ENCODE peak calls at places on chromosomes 13 and 19, in eight cellular contexts. K is spleen, A is adrenal gland, T is HCT116, V is heart left ventricle, O is endothelial cell of umbilical vein, D is upper lobe of left lung, H is breast epithelium. X is an unnamed sample.
A peak's percentile ranks its signal among the peaks of the same experiment; 100 is the strongest.

GRCh38 chr19:17540174-17540573 is 15.3 kb upstream of the COLGALT1 start:
- DNase-seq in O (no peak), A (no peak), V (no peak), K (peak; percentile 87), H (no peak), D (peak; percentile 84), T (no peak), X (no peak)

GRCh38 chr13:77285098-77285497 is 41.8 kb downstream of the MYCBP2 start:
- DNase-seq in O (no peak), K (no peak), A (no peak), T (no peak), D (no peak), V (no peak), H (no peak), X (no peak)

GRCh38 chr19:43768273-43769050 is 12.3 kb downstream of the KCNN4 start:
- DNase-seq in V (peak; percentile 58), A (no peak), T (no peak), H (no peak), D (no peak), K (no peak), O (no peak), X (peak; percentile 69)

GRCh38 chr13:110228936-110229904 is 77.7 kb downstream of the COL4A1 start:
- DNase-seq in D (no peak), O (no peak), V (no peak), K (no peak), T (no peak), H (no peak), A (peak; percentile 46), X (no peak)

GRCh38 chr13:51793570-51794273 is 10.2 kb downstream of the DHRS12 start:
- DNase-seq in H (no peak), D (no peak), A (peak; percentile 85), V (no peak), T (peak; percentile 55), K (no peak), O (peak; percentile 66), X (peak; percentile 45)

GRCh38 chr13:26656919-26657318 is 99.4 kb downstream of the WASF3 start:
- DNase-seq in H (no peak), O (no peak), T (no peak), K (no peak), V (no peak), A (peak; percentile 71), D (no peak), X (no peak)

GRCh38 chr13:110297011-110297410 is 9.9 kb downstream of the COL4A1 start:
- DNase-seq in H (no peak), A (peak; percentile 58), T (no peak), D (no peak), V (no peak), O (no peak), K (no peak), X (peak; percentile 57)

GRCh38 chr13:46531953-46532352 is 21.0 kb upstream of the LRCH1 start:
- DNase-seq in K (no peak), O (no peak), T (no peak), V (no peak), D (no peak), A (no peak), H (no peak), X (no peak)

GRCh38 chr19:6125571-6125989 is 9.9 kb upstream of the ACSBG2 start:
- DNase-seq in T (peak; percentile 88), V (no peak), H (no peak), O (peak; percentile 75), A (peak; percentile 84), D (no peak), K (no peak), X (peak; percentile 81)

GRCh38 chr19:10010247-10010691 is at the start of gene COL5A3:
- DNase-seq in H (no peak), T (no peak), O (no peak), A (peak; percentile 59), D (peak; percentile 88), K (no peak), V (peak; percentile 86), X (peak; percentile 88)

GRCh38 chr13:51152713-51153112 is 41.6 kb upstream of the C13orf42 start:
- DNase-seq in A (no peak), V (no peak), K (no peak), O (no peak), H (no peak), D (no peak), T (no peak), X (no peak)

GRCh38 chr13:33260168-33261098 is 25.1 kb downstream of the STARD13 start:
- DNase-seq in D (no peak), T (peak; percentile 8), A (no peak), K (no peak), H (no peak), O (no peak), V (no peak), X (no peak)

GRCh38 chr19:16829822-16830289 is 658 bp downstream of the SIN3B start:
- DNase-seq in D (no peak), K (no peak), O (no peak), H (no peak), V (no peak), A (no peak), T (no peak), X (no peak)

GRCh38 chr13:33322965-33323668 is 37.6 kb upstream of the STARD13 start:
- DNase-seq in K (no peak), H (no peak), O (no peak), A (no peak), T (no peak), D (no peak), V (no peak), X (no peak)

GRCh38 chr13:42878721-42879120 is 97.3 kb downstream of the FAM216B start:
- DNase-seq in V (no peak), O (no peak), T (no peak), H (no peak), D (no peak), A (no peak), K (no peak), X (no peak)

GRCh38 chr13:74003374-74003773 is 130.8 kb downstream of the KLF12 start:
- DNase-seq in D (no peak), T (no peak), K (no peak), V (no peak), O (no peak), H (no peak), A (no peak), X (no peak)

GRCh38 chr13:65468628-65469027 is 1761.5 kb downstream of the PCDH9 start:
- DNase-seq in V (no peak), D (no peak), H (no peak), T (no peak), O (no peak), A (no peak), K (no peak), X (no peak)

GRCh38 chr13:112510987-112511715 is 76.8 kb downstream of the TUBGCP3 start:
- DNase-seq in A (no peak), D (no peak), O (no peak), H (no peak), T (no peak), V (no peak), K (no peak), X (no peak)

GRCh38 chr13:112510002-112510780 is 77.8 kb downstream of the TUBGCP3 start:
- DNase-seq in D (no peak), T (peak; percentile 53), O (peak; percentile 53), K (no peak), H (no peak), V (no peak), A (peak; percentile 60), X (no peak)

GRCh38 chr13:112509190-112509589 is 78.8 kb downstream of the TUBGCP3 start:
- DNase-seq in H (no peak), O (no peak), T (no peak), A (no peak), V (no peak), D (no peak), K (no peak), X (no peak)

GRCh38 chr13:112506046-112506445 is 81.9 kb downstream of the TUBGCP3 start:
- DNase-seq in H (no peak), V (no peak), D (no peak), O (no peak), A (peak; percentile 43), T (no peak), K (no peak), X (no peak)
- TF ChIP-seq POLR2A in H (no peak), V (no peak), D (no peak), O (no peak), A (no peak), T (no peak), K (no peak), X (no peak)

GRCh38 chr19:48010932-48011758 is 16.7 kb downstream of the ELSPBP1 start:
- DNase-seq in D (no peak), A (no peak), O (no peak), T (no peak), K (no peak), V (no peak), H (no peak), X (no peak)

GRCh38 chr19:48004236-48004635 is 9.8 kb downstream of the ELSPBP1 start:
- DNase-seq in H (no peak), K (no peak), V (no peak), D (no peak), A (no peak), T (no peak), O (no peak), X (no peak)

GRCh38 chr19:48000846-48001245 is 6.4 kb downstream of the ELSPBP1 start:
- DNase-seq in H (no peak), A (no peak), T (no peak), K (no peak), D (no peak), V (no peak), O (no peak), X (no peak)

DNA sequence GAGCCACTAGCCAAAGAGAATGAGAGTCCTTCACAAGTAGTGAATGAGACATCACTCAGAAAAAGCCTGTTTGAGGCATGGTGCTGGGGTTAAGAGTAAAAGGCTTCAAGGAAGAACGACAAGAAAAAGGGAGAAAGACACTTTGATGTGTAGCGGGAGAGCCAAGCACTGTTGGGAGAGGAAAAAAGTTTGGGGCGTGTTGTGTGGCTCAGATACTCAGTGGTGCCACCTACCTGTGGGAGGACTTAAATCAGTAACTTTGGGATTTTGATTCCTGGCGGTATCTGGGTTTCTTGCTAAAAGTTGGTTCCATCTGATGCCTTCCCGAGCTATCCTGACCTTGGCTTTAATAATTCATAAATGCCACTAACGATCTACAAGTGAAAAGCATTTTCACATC is 12.3 kb downstream of the ELSPBP1 start:
- DNase-seq in D (no peak), A (no peak), V (no peak), K (no peak), H (no peak), O (no peak), T (peak; percentile 32), X (no peak)
- H3K4me3 ChIP-seq in D (no peak overlapping the region), A (no peak overlapping the region), V (no peak overlapping the region), K (no peak overlapping the region), H (no peak overlapping the region), O (no peak overlapping the region), T (no peak overlapping the region), X (no peak overlapping the region)

GRCh38 chr19:51792932-51793331 is 2.0 kb upstream of the FPR3 start:
- DNase-seq in K (no peak), O (no peak), T (no peak), D (no peak), H (no peak), V (no peak), A (no peak), X (no peak)
- H3K4me1 ChIP-seq in K (no peaks in the 10 kb centered on the region), O (no peaks in the 10 kb centered on the region), T (no peaks in the 10 kb centered on the region), D (peaks cover 3% of the 10 kb centered on the region), H (no peaks in the 10 kb centered on the region), V (peaks cover 3% of the 10 kb centered on the region), A (no peaks in the 10 kb centered on the region), X (no peaks in the 10 kb centered on the region)

GRCh38 chr19:37906868-37907734 is at the start of gene SIPA1L3:
- DNase-seq in A (peak; percentile 97), V (peak; percentile 97), O (peak; percentile 97), H (peak; percentile 96), D (peak; percentile 97), K (peak; percentile 99), T (peak; percentile 84), X (peak; percentile 95)
- TF ChIP-seq POLR2A in A (peak; percentile 20), V (no peak), O (peak; percentile 82), H (no peak), D (peak; percentile 73), K (no peak), T (peak; percentile 38), X (no peak)

GRCh38 chr19:15365264-15365663 is 14.3 kb downstream of the AKAP8 start:
- DNase-seq in A (no peak), D (no peak), O (no peak), T (no peak), K (no peak), H (no peak), V (no peak), X (no peak)
- H3K4me3 ChIP-seq in A (no peak overlapping the region), D (no peak overlapping the region), O (no peak overlapping the region), T (no peak overlapping the region), K (no peak overlapping the region), H (no peak overlapping the region), V (no peak overlapping the region), X (no peak overlapping the region)

X was measured in sigmoid colon.